ENCODE peak calls at places on chromosomes 6 and 20, in eight cellular contexts. P is A172; Q is pons; K is stimulated activated naive CD4-positive, alpha-beta T cell; H is fibroblast of mammary gland; C is T-cell; L is AG09319; J is CD8-positive, alpha-beta memory T cell. Z is an unnamed sample.

GRCh38 chr6:108541843-108542795 is 18.6 kb upstream of the FOXO3 start:
- DNase-seq in P (peak; percentile 72), J (peak; percentile 62), C (peak; percentile 64), L (peak; percentile 76), K (peak; percentile 51), Q (peak; percentile 85), H (peak; percentile 85), Z (peak; percentile 83)

GRCh38 chr6:125406771-125407170 is 105.0 kb upstream of the HDDC2 start:
- DNase-seq in Q (no peak), H (no peak), K (no peak), L (no peak), C (no peak), P (no peak), J (no peak), Z (no peak)

GRCh38 chr20:63492982-63493381 is 5.9 kb downstream of the EEF1A2 start:
- DNase-seq in K (no peak), P (no peak), H (no peak), J (no peak), Q (no peak), C (no peak), L (no peak), Z (no peak)

GRCh38 chr6:52407467-52407866 is 12.7 kb upstream of the EFHC1 start:
- DNase-seq in J (no peak), K (no peak), Q (peak; percentile 48), H (peak; percentile 63), P (peak; percentile 46), L (no peak), C (no peak), Z (no peak)

GRCh38 chr20:63572788-63573738 is 976 bp downstream of the HELZ2 start:
- DNase-seq in J (no peak), Q (no peak), P (no peak), K (no peak), H (no peak), C (no peak), L (no peak), Z (no peak)

GRCh38 chr6:108594640-108595039 is 33.9 kb downstream of the FOXO3 start:
- DNase-seq in C (no peak), H (no peak), J (no peak), Q (no peak), L (no peak), P (no peak), K (no peak), Z (no peak)

GRCh38 chr20:21166801-21167200 is 40.9 kb downstream of the KIZ start:
- DNase-seq in J (no peak), C (no peak), H (no peak), Q (no peak), K (no peak), L (no peak), P (peak; percentile 48), Z (no peak)

GRCh38 chr6:82861121-82861520 is 204.5 kb downstream of the UBE3D start:
- DNase-seq in K (no peak), P (peak; percentile 69), J (no peak), C (no peak), Q (no peak), H (no peak), L (no peak), Z (no peak)

GRCh38 chr6:11460001-11460668 is 77.4 kb upstream of the TMEM170B start:
- DNase-seq in K (no peak), C (no peak), J (no peak), H (peak; percentile 29), Q (no peak), P (peak; percentile 28), L (no peak), Z (no peak)

GRCh38 chr6:22886881-22887581 is 317.7 kb downstream of the HDGFL1 start:
- DNase-seq in K (no peak), L (no peak), J (no peak), H (no peak), C (no peak), P (peak; percentile 75), Q (no peak), Z (no peak)

Z was measured in midbrain.